ENCODE peak calls at places on chromosomes 13 and 19, in four cellular contexts. One of them, this sample, is unnamed.

GRCh38 chr19:37128821-37129177 is 43.7 kb downstream of the ZNF585A start:
- DNase-seq in heart left ventricle: no peak
- DNase-seq in psoas muscle: no peak
- DNase-seq in right lobe of liver: no peak
- DNase-seq in this sample: no peak

GRCh38 chr19:53881482-53882390 is at the start of gene PRKCG:
- DNase-seq in heart left ventricle: peak
- DNase-seq in psoas muscle: no peak
- DNase-seq in right lobe of liver: peak
- DNase-seq in this sample: no peak

GRCh38 chr19:48997972-48998371 is 4.3 kb downstream of the RUVBL2 start:
- DNase-seq in heart left ventricle: no peak
- DNase-seq in psoas muscle: peak
- DNase-seq in right lobe of liver: no peak
- DNase-seq in this sample: peak

GRCh38 chr13:28744091-28744536 is 25.3 kb upstream of the SLC46A3 start:
- DNase-seq in heart left ventricle: no peak
- DNase-seq in psoas muscle: no peak
- DNase-seq in right lobe of liver: no peak
- DNase-seq in this sample: peak

GRCh38 chr19:1954547-1954946 is 13.6 kb downstream of the CSNK1G2 start:
- DNase-seq in heart left ventricle: no peak
- DNase-seq in psoas muscle: no peak
- DNase-seq in right lobe of liver: no peak
- DNase-seq in this sample: no peak

GRCh38 chr19:39949026-39949747 is 14.8 kb upstream of the FCGBP start:
- DNase-seq in heart left ventricle: no peak
- DNase-seq in psoas muscle: no peak
- DNase-seq in right lobe of liver: no peak
- DNase-seq in this sample: no peak

GRCh38 chr19:2805991-2806649 is 13.5 kb upstream of the ZNF554 start:
- DNase-seq in heart left ventricle: no peak
- DNase-seq in psoas muscle: no peak
- DNase-seq in right lobe of liver: no peak
- DNase-seq in this sample: no peak

GRCh38 chr13:32969516-32969941 is 46.7 kb upstream of the KL start:
- DNase-seq in heart left ventricle: peak
- DNase-seq in psoas muscle: no peak
- DNase-seq in right lobe of liver: no peak
- DNase-seq in this sample: peak

GRCh38 chr13:21478881-21479808 is 20.0 kb upstream of the ZDHHC20 start:
- DNase-seq in heart left ventricle: no peak
- DNase-seq in psoas muscle: no peak
- DNase-seq in right lobe of liver: no peak
- DNase-seq in this sample: peak

GRCh38 chr13:30323524-30323923 is 16.2 kb upstream of the KATNAL1 start:
- DNase-seq in heart left ventricle: no peak
- DNase-seq in psoas muscle: no peak
- DNase-seq in right lobe of liver: no peak
- DNase-seq in this sample: peak

GRCh38 chr13:109645831-109646230 is 140.6 kb downstream of the IRS2 start:
- DNase-seq in heart left ventricle: no peak
- DNase-seq in psoas muscle: no peak
- DNase-seq in right lobe of liver: no peak
- DNase-seq in this sample: peak

GRCh38 chr13:97119899-97120745 is 102.0 kb upstream of the MBNL2 start:
- DNase-seq in heart left ventricle: no peak
- DNase-seq in psoas muscle: no peak
- DNase-seq in right lobe of liver: no peak
- DNase-seq in this sample: peak

GRCh38 chr13:100566543-100566942 is 22.0 kb downstream of the GGACT start:
- DNase-seq in heart left ventricle: no peak
- DNase-seq in psoas muscle: no peak
- DNase-seq in right lobe of liver: no peak
- DNase-seq in this sample: peak

GRCh38 chr13:113659337-113659736 is 1.3 kb upstream of the ATP4B start:
- DNase-seq in heart left ventricle: no peak
- DNase-seq in psoas muscle: no peak
- DNase-seq in right lobe of liver: no peak
- DNase-seq in this sample: no peak

GRCh38 chr13:50627111-50627510 is 216.4 kb downstream of the DLEU7 start:
- DNase-seq in heart left ventricle: no peak
- DNase-seq in psoas muscle: no peak
- DNase-seq in right lobe of liver: no peak
- DNase-seq in this sample: no peak

GRCh38 chr19:1350861-1351260 is 32.8 kb upstream of the NDUFS7 start:
- DNase-seq in heart left ventricle: no peak
- DNase-seq in psoas muscle: no peak
- DNase-seq in right lobe of liver: no peak
- DNase-seq in this sample: no peak

GRCh38 chr13:71005919-71006318 is 861.1 kb downstream of the DACH1 start:
- DNase-seq in heart left ventricle: no peak
- DNase-seq in psoas muscle: no peak
- DNase-seq in right lobe of liver: no peak
- DNase-seq in this sample: no peak

GRCh38 chr13:40874138-40874776 is 84.8 kb downstream of the SLC25A15 start:
- DNase-seq in heart left ventricle: no peak
- DNase-seq in psoas muscle: no peak
- DNase-seq in right lobe of liver: no peak
- DNase-seq in this sample: no peak

GRCh38 chr19:2744113-2744512 is 4.3 kb upstream of the SLC39A3 start:
- DNase-seq in heart left ventricle: no peak
- DNase-seq in psoas muscle: no peak
- DNase-seq in right lobe of liver: no peak
- DNase-seq in this sample: no peak

GRCh38 chr19:3471954-3472655 is 8.2 kb downstream of the SMIM24 start:
- DNase-seq in heart left ventricle: peak
- DNase-seq in psoas muscle: peak
- DNase-seq in right lobe of liver: no peak
- DNase-seq in this sample: no peak

GRCh38 chr13:32426191-32426980 is 1.5 kb downstream of the N4BP2L1 start:
- DNase-seq in heart left ventricle: no peak
- DNase-seq in psoas muscle: no peak
- DNase-seq in right lobe of liver: peak
- DNase-seq in this sample: peak

GRCh38 chr13:110215606-110216005 is 91.4 kb downstream of the COL4A1 start:
- DNase-seq in heart left ventricle: no peak
- DNase-seq in psoas muscle: no peak
- DNase-seq in right lobe of liver: no peak
- DNase-seq in this sample: no peak

GRCh38 chr13:104389722-104390121 is 1323.5 kb upstream of the SLC10A2 start:
- DNase-seq in heart left ventricle: no peak
- DNase-seq in psoas muscle: no peak
- DNase-seq in right lobe of liver: no peak
- DNase-seq in this sample: no peak

GRCh38 chr13:21399741-21400140 is 59.4 kb downstream of the ZDHHC20 start:
- DNase-seq in heart left ventricle: no peak
- DNase-seq in psoas muscle: no peak
- DNase-seq in right lobe of liver: no peak
- DNase-seq in this sample: no peak

GRCh38 chr19:29372921-29373797 is 152.6 kb upstream of the VSTM2B start:
- DNase-seq in heart left ventricle: no peak
- DNase-seq in psoas muscle: no peak
- DNase-seq in right lobe of liver: no peak
- DNase-seq in this sample: no peak

GRCh38 chr19:55688422-55689218 is 13.6 kb downstream of the EPN1 start:
- DNase-seq in heart left ventricle: peak
- DNase-seq in psoas muscle: no peak
- DNase-seq in right lobe of liver: no peak
- DNase-seq in this sample: no peak

GRCh38 chr13:93959796-93960533 is 519.5 kb downstream of the DCT start:
- DNase-seq in heart left ventricle: no peak
- DNase-seq in psoas muscle: no peak
- DNase-seq in right lobe of liver: no peak
- DNase-seq in this sample: no peak

GRCh38 chr13:50460366-50460765 is 383.1 kb downstream of the DLEU7 start:
- DNase-seq in heart left ventricle: no peak
- DNase-seq in psoas muscle: no peak
- DNase-seq in right lobe of liver: no peak
- DNase-seq in this sample: no peak

GRCh38 chr19:2333027-2333806 is 4.7 kb downstream of the SPPL2B start:
- DNase-seq in heart left ventricle: no peak
- DNase-seq in psoas muscle: no peak
- DNase-seq in right lobe of liver: no peak
- DNase-seq in this sample: no peak

GRCh38 chr13:29511439-29511814 is 84.1 kb downstream of the SLC7A1 start:
- DNase-seq in heart left ventricle: no peak
- DNase-seq in psoas muscle: no peak
- DNase-seq in right lobe of liver: no peak
- DNase-seq in this sample: no peak

DNA sequence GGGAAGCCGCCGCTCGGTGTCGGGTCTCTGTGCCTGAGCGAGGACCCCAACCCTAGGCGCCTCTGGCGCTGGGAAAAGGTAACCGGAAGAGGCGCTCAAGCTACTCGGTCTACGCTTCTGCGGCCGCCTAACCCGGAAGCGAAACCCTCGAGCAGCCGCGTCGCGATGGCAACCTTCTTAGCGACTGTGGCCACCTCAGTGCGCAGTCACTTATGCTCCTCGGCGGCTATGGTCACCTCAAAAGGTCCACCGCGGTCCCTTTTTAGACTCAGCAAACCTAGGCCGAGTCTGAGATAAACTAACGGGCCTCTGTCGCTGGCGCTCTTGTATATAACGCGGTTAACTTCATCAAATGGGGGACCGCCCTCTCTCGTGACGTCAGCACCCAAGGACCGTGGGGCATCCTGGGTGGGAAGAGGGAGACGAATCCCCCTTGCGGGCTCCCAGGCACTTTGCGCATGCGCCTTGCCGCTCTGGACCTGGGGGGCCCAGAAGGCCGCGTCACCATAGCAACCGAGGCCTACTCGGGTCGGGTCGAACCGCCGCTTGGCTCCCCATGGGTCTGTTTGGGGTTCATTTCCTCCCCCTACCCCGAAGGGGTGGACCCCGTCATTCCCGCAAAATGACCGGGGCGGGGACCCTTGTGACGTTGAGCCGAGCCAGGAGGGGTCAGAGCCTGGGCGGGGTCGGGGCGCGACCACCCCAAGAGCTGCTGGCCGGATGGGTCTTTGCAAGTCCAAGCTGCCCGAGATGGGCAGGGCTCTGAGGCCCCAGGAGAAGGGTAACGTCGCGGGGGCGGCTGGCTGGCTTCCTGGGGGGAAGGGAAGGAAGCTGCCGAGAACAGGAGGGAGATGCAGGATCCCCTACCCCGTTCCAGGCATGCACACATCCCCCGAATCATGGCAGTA is at the start of gene GTF2F1:
- DNase-seq in heart left ventricle: peak
- DNase-seq in psoas muscle: peak
- DNase-seq in right lobe of liver: peak
- DNase-seq in this sample: peak
- TF ChIP-seq CTCF in heart left ventricle: no peak
- TF ChIP-seq CTCF in psoas muscle: no peak
- TF ChIP-seq CTCF in right lobe of liver: no peak
- TF ChIP-seq CTCF in this sample: peak

DNA sequence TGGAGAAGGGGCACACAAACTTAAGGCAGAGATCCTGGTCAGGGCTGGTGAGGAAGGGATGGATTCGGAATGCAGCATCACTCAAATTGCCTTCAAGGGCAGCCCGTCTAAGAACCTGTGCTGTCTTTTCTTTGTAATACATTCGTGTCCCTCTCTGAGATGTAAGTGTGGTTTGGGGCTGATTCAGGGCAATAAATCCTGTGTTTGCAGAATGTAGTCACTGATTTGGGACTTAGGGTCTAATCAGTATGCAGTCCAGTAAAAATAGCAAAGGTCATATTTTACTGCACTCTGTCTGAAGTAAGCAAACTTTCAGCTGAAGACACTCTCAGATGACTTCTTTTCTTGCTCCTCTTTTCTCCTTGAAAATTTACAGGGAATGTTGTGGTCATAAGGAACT is 93.8 kb upstream of the C1QTNF9B start:
- DNase-seq in heart left ventricle: no peak
- DNase-seq in psoas muscle: no peak
- DNase-seq in right lobe of liver: no peak
- DNase-seq in this sample: no peak
- TF ChIP-seq CTCF in heart left ventricle: no peak
- TF ChIP-seq CTCF in psoas muscle: no peak
- TF ChIP-seq CTCF in right lobe of liver: no peak
- TF ChIP-seq CTCF in this sample: no peak

DNA sequence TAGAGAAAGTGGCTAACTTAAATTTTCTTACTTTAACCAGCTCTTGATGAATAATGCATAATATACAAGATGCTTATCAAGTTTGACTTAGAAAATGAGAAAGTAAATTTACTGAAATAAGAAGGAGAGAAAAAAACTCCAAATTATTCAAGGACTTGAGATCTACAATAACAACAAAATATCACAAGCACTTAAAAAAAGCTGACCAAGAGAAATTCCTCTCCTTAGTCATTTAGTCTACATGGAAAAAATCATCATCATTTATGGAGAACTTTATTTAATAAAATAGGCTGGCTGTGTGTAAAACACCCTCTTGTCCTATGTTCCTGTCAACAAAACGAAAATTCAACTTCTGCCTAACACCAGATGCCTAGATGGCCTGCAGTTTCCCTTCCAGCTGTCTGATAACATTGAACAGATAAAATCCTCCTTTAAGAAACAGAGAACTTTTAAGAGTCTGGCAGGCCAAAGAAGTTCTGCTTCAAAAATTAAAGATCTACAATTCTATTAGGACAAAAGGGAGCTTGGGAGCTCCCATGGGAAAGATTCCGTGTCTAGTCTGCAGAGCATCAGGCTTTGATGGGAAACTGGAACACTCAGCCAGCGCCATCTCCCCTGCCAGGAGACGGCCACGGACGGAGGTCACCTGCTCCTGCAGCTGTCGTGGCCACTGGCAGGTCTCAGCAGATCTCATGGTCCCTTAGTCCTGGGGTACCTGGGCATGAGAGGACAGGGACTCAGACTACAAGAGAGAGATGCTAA is 37.9 kb upstream of the ATP11A start:
- DNase-seq in heart left ventricle: no peak
- DNase-seq in psoas muscle: no peak
- DNase-seq in right lobe of liver: peak
- DNase-seq in this sample: no peak
- TF ChIP-seq CTCF in heart left ventricle: no peak
- TF ChIP-seq CTCF in psoas muscle: no peak
- TF ChIP-seq CTCF in right lobe of liver: no peak
- TF ChIP-seq CTCF in this sample: no peak

DNA sequence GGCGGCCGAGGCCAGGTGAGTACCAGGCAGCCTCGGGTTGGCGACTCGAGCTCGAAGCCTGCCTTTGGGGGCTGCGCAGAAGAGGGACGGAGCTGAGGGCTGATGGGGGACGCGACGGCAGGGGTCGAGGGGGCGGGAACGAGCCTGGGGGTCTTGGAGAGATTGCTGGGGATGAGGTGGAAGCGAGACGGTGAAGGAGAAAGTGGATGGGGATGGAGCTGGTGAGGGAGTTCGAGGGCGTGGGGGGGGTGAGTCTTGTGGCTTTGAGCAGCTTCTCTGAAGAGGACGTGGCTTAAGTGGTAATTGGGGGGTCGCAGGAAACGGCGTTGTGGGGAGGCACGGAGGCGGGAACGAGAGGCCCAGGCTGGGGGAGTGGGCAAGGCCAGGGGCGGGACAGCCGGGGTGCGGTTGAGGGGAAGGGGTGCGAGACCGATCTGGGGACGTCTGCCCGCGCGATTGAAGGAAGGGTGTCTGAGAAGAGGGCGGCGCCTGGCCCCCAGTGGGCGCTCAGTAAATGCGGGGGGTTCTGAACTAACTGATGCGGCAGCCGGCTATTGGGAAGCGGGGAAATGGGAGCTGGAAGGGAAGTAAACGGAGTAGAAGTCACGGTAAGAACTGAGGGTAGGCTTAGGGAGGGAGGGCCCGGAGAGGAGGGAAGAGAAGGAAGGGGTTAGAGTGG is 422 bp downstream of the MYO9B start:
- DNase-seq in heart left ventricle: peak
- DNase-seq in psoas muscle: peak
- DNase-seq in right lobe of liver: peak
- DNase-seq in this sample: no peak
- TF ChIP-seq CTCF in heart left ventricle: no peak
- TF ChIP-seq CTCF in psoas muscle: no peak
- TF ChIP-seq CTCF in right lobe of liver: no peak
- TF ChIP-seq CTCF in this sample: no peak

This sample was measured in AG10803.